ENCODE peak calls at places on chromosomes 4 and X, in six cellular contexts. Y is CD8-positive, alpha-beta memory T cell; M is ACHN; A is DMS153; S is GM10248; R is bronchial epithelial cell. H is an unnamed sample.

GRCh38 chrX:10399152-10399741 is 221.1 kb downstream of the MID1 start:
- DNase-seq in S (no peak), M (no peak), R (no peak), Y (no peak), A (no peak), H (no peak)

GRCh38 chr4:185222598-185222997 is 13.2 kb downstream of the SNX25 start:
- DNase-seq in S (no peak), Y (no peak), A (no peak), R (peak), M (peak), H (no peak)

GRCh38 chr4:118921736-118922135 is 33.1 kb downstream of the SYNPO2 start:
- DNase-seq in R (no peak), Y (no peak), S (no peak), A (no peak), M (no peak), H (no peak)

GRCh38 chrX:25130619-25131018 is 114.9 kb upstream of the ARX start:
- DNase-seq in M (no peak), Y (no peak), S (no peak), A (no peak), R (no peak), H (no peak)

GRCh38 chrX:133335027-133335426 is 80.3 kb downstream of the GPC4 start:
- DNase-seq in Y (no peak), M (peak), S (no peak), A (no peak), R (peak), H (peak)

GRCh38 chr4:72933029-72933428 is 136.5 kb downstream of the COX18 start:
- DNase-seq in A (no peak), S (no peak), R (peak), Y (no peak), M (no peak), H (no peak)

GRCh38 chrX:39164212-39164611 is 363.0 kb downstream of the MID1IP1 start:
- DNase-seq in R (no peak), A (no peak), Y (no peak), M (no peak), S (no peak), H (no peak)

GRCh38 chr4:128220286-128221235 is 67.1 kb downstream of the PGRMC2 start:
- DNase-seq in S (peak), R (peak), Y (no peak), M (peak), A (no peak), H (no peak)

GRCh38 chr4:41362647-41363383 is 106.1 kb downstream of the UCHL1 start:
- DNase-seq in M (no peak), Y (no peak), R (no peak), A (no peak), S (no peak), H (peak)

GRCh38 chr4:111066001-111066400 is 443.1 kb upstream of the PITX2 start:
- DNase-seq in A (no peak), R (no peak), M (peak), S (no peak), Y (no peak), H (no peak)

GRCh38 chr4:114997596-114997995 is 115.8 kb downstream of the NDST4 start:
- DNase-seq in Y (no peak), S (no peak), R (peak), A (no peak), M (no peak), H (peak)

GRCh38 chr4:54781771-54782170 is 124.0 kb downstream of the KIT start:
- DNase-seq in A (no peak), R (no peak), S (no peak), M (no peak), Y (no peak), H (peak)